ENCODE peak calls at places on chromosomes 7 and 10, in eight cellular contexts. F is PC-3; S is cardiac muscle cell; Q is AG04450; K is prostate gland; V is cardiac fibroblast; O is GM06990; T is CD8-positive, alpha-beta T cell. E is an unnamed sample.

GRCh38 chr10:117320050-117320665 is 55.1 kb downstream of the PDZD8 start:
- DNase-seq in Q (no peak), O (no peak), K (no peak), F (peak), T (no peak), S (peak), V (peak), E (no peak)

GRCh38 chr10:24723386-24723787 is 300 bp downstream of the ARHGAP21 start:
- DNase-seq in T (no peak), Q (no peak), K (no peak), V (peak), O (peak), S (peak), F (no peak), E (no peak)

GRCh38 chr7:19062216-19062615 is 55.2 kb downstream of the TWIST1 start:
- DNase-seq in F (no peak), O (no peak), T (no peak), V (no peak), S (no peak), Q (no peak), K (no peak), E (no peak)

GRCh38 chr7:27247000-27247399 is 4.4 kb downstream of the EVX1 start:
- DNase-seq in Q (no peak), F (no peak), T (no peak), O (no peak), K (no peak), V (no peak), S (no peak), E (no peak)

GRCh38 chr7:120554960-120555571 is 282.1 kb downstream of the KCND2 start:
- DNase-seq in S (peak), F (peak), T (no peak), Q (peak), V (peak), O (no peak), K (no peak), E (peak)

GRCh38 chr10:28219241-28219640 is 83.6 kb downstream of the MPP7 start:
- DNase-seq in T (no peak), O (no peak), F (peak), S (peak), V (no peak), Q (peak), K (no peak), E (no peak)

GRCh38 chr10:35896011-35896410 is 253.9 kb upstream of the FZD8 start:
- DNase-seq in K (no peak), F (no peak), S (peak), O (no peak), T (no peak), V (peak), Q (peak), E (peak)

GRCh38 chr7:73307436-73307835 is 1.2 kb downstream of the NSUN5 start:
- DNase-seq in K (no peak), T (no peak), V (no peak), F (no peak), O (no peak), Q (no peak), S (no peak), E (no peak)

GRCh38 chr7:1846331-1847065 is 176.4 kb downstream of the ELFN1 start:
- DNase-seq in T (no peak), S (no peak), V (no peak), O (no peak), K (no peak), Q (no peak), F (no peak), E (no peak)

GRCh38 chr7:55489552-55489951 is 82.8 kb downstream of the VOPP1 start:
- DNase-seq in V (no peak), O (no peak), F (no peak), Q (no peak), S (no peak), T (no peak), K (no peak), E (no peak)

GRCh38 chr7:106865130-106866115 is at the start of gene PIK3CG:
- DNase-seq in O (peak), S (peak), K (no peak), V (no peak), Q (no peak), F (no peak), T (no peak), E (no peak)

GRCh38 chr10:80122110-80122710 is 10.3 kb upstream of the PLAC9 start:
- DNase-seq in T (no peak), F (peak), V (no peak), O (no peak), S (no peak), Q (no peak), K (no peak), E (no peak)

GRCh38 chr7:133061357-133061756 is 20.5 kb downstream of the CHCHD3 start:
- DNase-seq in Q (no peak), V (peak), O (no peak), F (no peak), T (no peak), K (no peak), S (peak), E (no peak)

GRCh38 chr10:133128126-133129081 is 31.6 kb upstream of the KNDC1 start:
- DNase-seq in V (no peak), K (no peak), T (no peak), O (no peak), F (no peak), Q (no peak), S (no peak), E (no peak)

GRCh38 chr7:17523813-17524741 is 225.6 kb downstream of the AHR start:
- DNase-seq in F (peak), V (peak), Q (no peak), T (no peak), O (no peak), S (peak), K (peak), E (peak)

GRCh38 chr7:2948794-2949193 is 94.9 kb downstream of the CARD11 start:
- DNase-seq in K (no peak), S (no peak), Q (no peak), T (no peak), F (no peak), O (no peak), V (no peak), E (no peak)

GRCh38 chr7:44969049-44969700 is 9.6 kb downstream of the MYO1G start:
- DNase-seq in V (no peak), K (no peak), F (no peak), S (no peak), O (no peak), T (no peak), Q (no peak), E (no peak)

GRCh38 chr10:77637986-77638765 is 568 bp upstream of the KCNMA1 start:
- DNase-seq in O (peak), S (peak), T (no peak), Q (no peak), F (peak), V (peak), K (no peak), E (no peak)

GRCh38 chr10:110279062-110279986 is 25.4 kb downstream of the SMNDC1 start:
- DNase-seq in V (peak), S (peak), O (no peak), K (peak), F (peak), Q (peak), T (peak), E (peak)

GRCh38 chr7:26153246-26153822 is 1.3 kb downstream of the NFE2L3 start:
- DNase-seq in Q (no peak), V (no peak), O (peak), K (no peak), S (no peak), T (no peak), F (peak), E (no peak)

GRCh38 chr7:103573479-103574058 is 127.6 kb upstream of the SLC26A5 start:
- DNase-seq in F (peak), K (no peak), V (peak), T (no peak), O (peak), S (peak), Q (no peak), E (peak)

GRCh38 chr7:30906520-30907240 is 5.0 kb upstream of the AQP1 start:
- DNase-seq in V (no peak), Q (no peak), K (no peak), O (no peak), F (peak), S (peak), T (no peak), E (no peak)

GRCh38 chr10:15280462-15280861 is 90.6 kb downstream of the FAM171A1 start:
- DNase-seq in Q (no peak), O (no peak), V (peak), S (peak), F (no peak), T (no peak), K (no peak), E (no peak)

GRCh38 chr7:92833024-92833765 is 3.2 kb downstream of the CDK6 start:
- DNase-seq in F (peak), T (peak), O (peak), Q (no peak), V (peak), S (peak), K (peak), E (no peak)

GRCh38 chr10:93821051-93821772 is 63.5 kb downstream of the LGI1 start:
- DNase-seq in T (no peak), V (peak), K (no peak), F (peak), Q (no peak), O (no peak), S (peak), E (peak)

GRCh38 chr10:50610364-50610763 is 13.4 kb downstream of the SGMS1 start:
- DNase-seq in T (no peak), O (no peak), V (peak), K (no peak), Q (no peak), F (no peak), S (peak), E (no peak)

GRCh38 chr7:95246935-95247370 is 77.4 kb downstream of the PON1 start:
- DNase-seq in V (peak), Q (peak), T (no peak), O (peak), K (peak), S (peak), F (peak), E (peak)

GRCh38 chr7:123637878-123638277 is 17.8 kb upstream of the LMOD2 start:
- DNase-seq in S (no peak), K (no peak), T (no peak), F (no peak), Q (no peak), V (no peak), O (no peak), E (no peak)

GRCh38 chr10:86048973-86049372 is 317.6 kb downstream of the GRID1 start:
- DNase-seq in T (no peak), V (no peak), S (no peak), K (no peak), O (no peak), F (no peak), Q (no peak), E (no peak)

GRCh38 chr7:9082203-9082602 is 648.8 kb downstream of the NXPH1 start:
- DNase-seq in O (no peak), T (no peak), V (no peak), S (no peak), Q (no peak), K (no peak), F (no peak), E (no peak)

DNA sequence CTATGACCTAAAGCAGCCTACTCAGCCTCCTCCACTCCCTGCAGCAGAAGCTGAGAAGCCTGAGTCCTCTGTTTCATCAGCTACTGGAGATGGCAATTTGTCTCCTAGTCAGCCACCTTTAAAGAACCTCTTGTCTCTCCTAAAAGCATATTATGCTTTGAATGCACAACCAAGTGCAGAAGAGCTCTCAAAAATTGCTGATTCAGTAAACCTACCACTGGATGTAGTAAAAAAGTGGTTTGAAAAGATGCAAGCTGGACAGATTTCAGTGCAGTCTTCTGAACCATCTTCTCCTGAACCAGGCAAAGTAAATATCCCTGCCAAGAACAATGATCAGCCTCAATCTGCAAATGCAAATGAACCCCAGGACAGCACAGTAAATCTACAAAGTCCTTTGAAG is 202.0 kb downstream of the ZEB1 start:
- DNase-seq in K (no peak), O (no peak), V (no peak), S (no peak), Q (no peak), F (no peak), T (no peak), E (no peak)
- H3K4me3 ChIP-seq in K (no peak), O (no peak), V (no peak), S (no peak), Q (no peak), F (no peak), T (no peak), E (no peak)

DNA sequence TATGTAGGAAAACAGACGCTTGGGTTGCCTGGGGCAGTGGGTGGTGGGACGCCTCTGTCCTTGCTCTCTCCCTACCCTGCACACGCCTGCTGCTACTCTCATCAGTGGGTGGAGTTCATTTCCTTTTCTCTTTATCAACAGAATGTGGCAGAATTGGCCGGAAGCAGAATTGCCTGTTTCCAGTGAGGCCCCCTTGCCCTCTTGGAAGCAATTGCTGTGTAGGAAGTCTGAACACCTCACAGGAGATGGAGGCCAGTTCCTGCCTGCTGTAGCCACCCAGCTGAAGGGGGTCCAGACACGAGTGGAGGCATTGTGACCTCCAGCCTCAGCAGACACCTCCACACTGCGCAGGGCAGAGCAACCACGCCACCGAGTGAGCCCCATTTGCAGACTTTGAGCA is 331.6 kb upstream of the ZNF32 start:
- DNase-seq in T (no peak), F (no peak), O (no peak), S (no peak), V (no peak), Q (no peak), K (no peak), E (no peak)
- H3K4me3 ChIP-seq in T (no peak), F (no peak), O (no peak), S (no peak), V (no peak), Q (no peak), K (no peak), E (no peak)

GRCh38 chr7:151082151-151083070 is 882 bp downstream of the TMUB1 start:
- DNase-seq in V (no peak), O (no peak), Q (no peak), F (no peak), T (no peak), S (no peak), K (no peak), E (no peak)

GRCh38 chr7:151080091-151080521 is 503 bp downstream of the FASTK start:
- DNase-seq in Q (no peak), K (no peak), O (no peak), V (no peak), F (no peak), T (no peak), S (peak), E (no peak)

GRCh38 chr7:151083071-151083823 is at the start of gene TMUB1:
- DNase-seq in S (peak), Q (no peak), K (peak), O (peak), F (peak), T (peak), V (peak), E (no peak)

GRCh38 chr7:151080522-151081169 is at the start of gene FASTK:
- DNase-seq in O (peak), S (peak), V (peak), T (peak), K (peak), F (peak), Q (peak), E (peak)

GRCh38 chr7:151081170-151082101 is 827 bp upstream of the FASTK start:
- DNase-seq in T (no peak), V (peak), S (peak), K (no peak), F (no peak), Q (no peak), O (no peak), E (no peak)
- H3K4me3 ChIP-seq in T (peak), V (peak), S (peak), K (peak), F (peak), Q (peak), O (peak), E (peak)

GRCh38 chr10:113128450-113129105 is 178.5 kb downstream of the TCF7L2 start:
- DNase-seq in O (no peak), F (no peak), K (no peak), V (peak), S (no peak), T (no peak), Q (no peak), E (no peak)

GRCh38 chr10:113129117-113129516 is 179.1 kb downstream of the TCF7L2 start:
- DNase-seq in Q (no peak), K (no peak), O (no peak), S (no peak), F (no peak), V (no peak), T (no peak), E (no peak)

GRCh38 chr10:113126506-113127192 is 176.6 kb downstream of the TCF7L2 start:
- DNase-seq in K (peak), F (peak), Q (peak), O (peak), V (peak), S (peak), T (peak), E (no peak)

GRCh38 chr10:113131611-113132330 is 181.7 kb downstream of the TCF7L2 start:
- DNase-seq in K (no peak), Q (peak), S (peak), V (peak), T (no peak), O (no peak), F (no peak), E (peak)

GRCh38 chr10:113127285-113128283 is 177.5 kb downstream of the TCF7L2 start:
- DNase-seq in O (no peak), S (peak), Q (no peak), T (no peak), F (no peak), V (peak), K (no peak), E (no peak)
- H3K4me3 ChIP-seq in O (no peak), S (no peak), Q (no peak), T (no peak), F (peak), V (peak), K (no peak), E (peak)

DNA sequence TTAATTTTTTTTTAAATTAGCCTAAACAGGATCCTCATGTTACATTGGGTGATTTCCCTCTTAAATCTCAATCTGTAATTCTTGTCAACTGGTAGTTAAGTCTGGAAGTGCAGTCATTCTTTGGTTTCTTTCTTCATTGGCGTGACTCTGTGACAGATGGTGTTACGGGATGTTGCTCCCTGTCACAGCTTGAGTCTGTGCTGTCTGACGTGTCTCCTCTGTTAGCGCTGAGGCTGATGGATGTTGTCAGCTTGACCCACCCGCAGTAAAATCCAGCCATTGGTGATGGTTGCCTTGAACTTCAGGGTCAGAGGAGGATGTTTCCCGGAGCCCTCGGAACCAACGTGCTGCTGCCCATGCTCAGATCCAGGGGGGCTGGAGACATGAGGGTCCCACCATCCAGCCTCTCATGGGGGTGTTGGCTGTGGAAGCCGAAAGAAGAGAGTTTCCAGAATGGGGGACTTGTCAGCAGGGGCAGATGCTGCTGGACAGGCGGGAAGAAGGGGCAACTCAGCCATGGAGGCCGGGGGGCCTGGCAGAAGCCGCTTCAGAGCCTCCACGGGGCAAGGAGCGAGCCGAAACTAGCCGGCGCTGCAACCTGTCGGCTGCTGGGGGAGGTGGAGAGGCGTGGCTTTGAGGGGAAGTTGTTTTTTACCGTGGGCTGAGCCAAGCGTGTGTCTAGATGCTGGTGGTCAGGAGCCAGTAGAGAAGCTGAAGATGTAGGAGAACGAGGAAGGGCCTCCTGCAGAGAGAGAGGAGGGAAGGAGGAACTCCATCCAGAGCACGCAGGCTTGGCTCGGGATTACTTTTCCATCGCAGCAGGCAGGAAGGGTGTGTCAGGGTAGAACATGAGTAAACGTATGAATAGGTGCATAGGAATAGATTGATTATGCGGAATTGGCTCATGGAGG is 3.5 kb downstream of the SUN1 start:
- DNase-seq in V (no peak), K (no peak), S (no peak), O (no peak), T (no peak), F (peak), Q (no peak), E (no peak)
- H3K4me3 ChIP-seq in V (no peak), K (no peak), S (no peak), O (no peak), T (no peak), F (peak), Q (no peak), E (no peak)